ENCODE peak calls at places on chromosomes 16 and 17, in seven cellular contexts. S is OCI-LY7, P is adrenal gland, E is PC-9, I is PC-3, D is esophagus squamous epithelium, X is brain microvascular endothelial cell. L is an unnamed sample.

GRCh38 chr16:11602321-11602720 is 15.6 kb upstream of the LITAF start:
- DNase-seq in X (no peak), D (no peak), P (no peak), S (peak), I (no peak), E (no peak), L (no peak)

GRCh38 chr17:38619451-38619795 is 13.7 kb upstream of the SRCIN1 start:
- DNase-seq in D (no peak), P (no peak), S (no peak), E (no peak), I (no peak), X (no peak), L (no peak)

GRCh38 chr16:89365044-89365467 is 125.3 kb downstream of the ANKRD11 start:
- DNase-seq in S (no peak), I (peak), E (no peak), D (no peak), X (peak), P (no peak), L (no peak)

GRCh38 chr16:10493276-10493675 is 87.1 kb downstream of the EMP2 start:
- DNase-seq in P (no peak), E (no peak), D (no peak), X (no peak), S (no peak), I (no peak), L (no peak)

GRCh38 chr16:49799172-49799571 is 56.7 kb downstream of the ZNF423 start:
- DNase-seq in E (no peak), D (no peak), S (no peak), P (no peak), X (no peak), I (no peak), L (no peak)

GRCh38 chr17:59719526-59719925 is 12.1 kb downstream of the VMP1 start:
- DNase-seq in S (no peak), X (no peak), E (no peak), I (no peak), D (no peak), P (no peak), L (no peak)

GRCh38 chr17:53353919-53354351 is 468.8 kb upstream of the KIF2B start:
- DNase-seq in S (no peak), D (no peak), E (no peak), P (no peak), I (peak), X (no peak), L (no peak)

GRCh38 chr17:45854209-45854608 is 9.5 kb downstream of the SPPL2C start:
- DNase-seq in D (no peak), P (no peak), X (no peak), E (no peak), S (no peak), I (no peak), L (no peak)

GRCh38 chr17:73594025-73594424 is 50.2 kb downstream of the SDK2 start:
- DNase-seq in I (no peak), S (no peak), X (no peak), E (no peak), D (no peak), P (no peak), L (no peak)

GRCh38 chr17:17628388-17629008 is 37.0 kb upstream of the PEMT start:
- DNase-seq in D (no peak), S (peak), I (no peak), P (no peak), X (no peak), E (peak), L (no peak)

GRCh38 chr16:27429981-27430441 is 28.0 kb downstream of the IL21R start:
- DNase-seq in P (no peak), D (no peak), X (no peak), S (no peak), I (no peak), E (no peak), L (no peak)

GRCh38 chr16:55046146-55046460 is 115.4 kb downstream of the IRX5 start:
- DNase-seq in X (no peak), I (no peak), P (no peak), E (no peak), D (no peak), S (no peak), L (no peak)

GRCh38 chr17:7219812-7220592 is at the start of the genes ACADVL and DLG4:
- DNase-seq in P (peak), E (peak), S (peak), I (peak), X (peak), D (no peak), L (peak)

GRCh38 chr17:45739786-45740185 is 44.3 kb upstream of the CRHR1 start:
- DNase-seq in E (peak), I (no peak), D (no peak), S (no peak), P (no peak), X (no peak), L (no peak)

GRCh38 chr16:13630292-13630850 is 289.6 kb upstream of the ERCC4 start:
- DNase-seq in S (no peak), E (no peak), I (no peak), X (no peak), P (no peak), D (no peak), L (no peak)

GRCh38 chr17:2695961-2696760 is 15.4 kb downstream of the CLUH start:
- DNase-seq in X (no peak), I (no peak), D (no peak), E (no peak), S (no peak), P (no peak), L (no peak)

GRCh38 chr16:58074657-58075056 is 49.1 kb downstream of the MMP15 start:
- DNase-seq in E (no peak), X (no peak), S (no peak), I (no peak), D (no peak), P (no peak), L (no peak)

GRCh38 chr17:66451188-66452149 is 149.1 kb downstream of the PRKCA start:
- DNase-seq in E (no peak), D (no peak), S (no peak), X (no peak), I (no peak), P (no peak), L (no peak)

GRCh38 chr16:22685162-22685830 is 128.7 kb upstream of the HS3ST2 start:
- DNase-seq in S (no peak), I (no peak), E (no peak), P (peak), X (no peak), D (no peak), L (peak)

GRCh38 chr17:70544307-70544706 is 375.0 kb downstream of the KCNJ2 start:
- DNase-seq in S (no peak), X (no peak), D (no peak), E (no peak), P (no peak), I (no peak), L (no peak)

GRCh38 chr17:44374306-44375195 is 10.9 kb upstream of the FAM171A2 start:
- DNase-seq in S (no peak), P (no peak), D (no peak), E (no peak), X (no peak), I (no peak), L (no peak)

GRCh38 chr16:67924140-67924906 is 7.3 kb downstream of the CTRL start:
- DNase-seq in P (no peak), I (no peak), E (no peak), X (no peak), S (no peak), D (no peak), L (no peak)

GRCh38 chr17:50056217-50056960 is 479 bp downstream of the ITGA3 start:
- DNase-seq in X (peak), D (no peak), I (peak), P (peak), E (peak), S (peak), L (peak)

GRCh38 chr17:74190807-74191206 is 12.7 kb upstream of the RPL38 start:
- DNase-seq in D (no peak), P (no peak), X (no peak), E (no peak), I (peak), S (no peak), L (no peak)

GRCh38 chr17:6555331-6556120 is 829 bp downstream of the PITPNM3 start:
- DNase-seq in I (peak), P (peak), E (peak), S (no peak), D (no peak), X (no peak), L (no peak)

GRCh38 chr17:2798679-2799078 is 2.4 kb downstream of the RAP1GAP2 start:
- DNase-seq in D (no peak), S (no peak), X (no peak), P (no peak), E (no peak), I (no peak), L (no peak)

DNA sequence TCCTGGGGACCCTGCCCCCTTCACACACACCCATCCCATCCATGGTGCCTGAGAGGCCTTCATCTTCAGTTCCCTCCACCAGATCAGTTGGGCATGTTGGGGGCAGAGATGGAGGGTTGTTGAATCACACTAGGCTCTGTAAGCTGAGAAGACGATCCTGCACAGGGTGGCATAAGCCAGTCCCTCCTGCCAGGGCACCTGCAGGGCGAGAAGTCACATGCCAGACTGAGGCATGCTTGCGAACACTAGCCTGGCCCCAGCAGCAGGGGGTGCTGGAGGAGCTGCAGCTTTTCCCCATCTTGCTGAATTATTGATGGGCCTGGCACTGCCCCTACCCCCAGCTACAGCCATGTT is 6.1 kb upstream of the TBX2 start:
- DNase-seq in E (peak), P (no peak), D (no peak), X (no peak), I (peak), S (no peak), L (no peak)
- TF ChIP-seq CTCF in E (peak), P (no peak), D (no peak), X (peak), I (peak), S (peak), L (no peak)

GRCh38 chr17:40852378-40852777 is 14.6 kb downstream of the KRT12 start:
- DNase-seq in X (no peak), D (no peak), I (no peak), E (no peak), S (no peak), P (no peak), L (no peak)

GRCh38 chr17:40854175-40854814 is 12.7 kb downstream of the KRT12 start:
- DNase-seq in P (no peak), D (no peak), E (no peak), S (no peak), X (peak), I (peak), L (no peak)

GRCh38 chr17:40862985-40863733 is 3.9 kb downstream of the KRT12 start:
- DNase-seq in X (no peak), E (no peak), I (no peak), P (no peak), S (peak), D (no peak), L (no peak)

GRCh38 chr17:40859536-40859935 is 7.5 kb downstream of the KRT12 start:
- DNase-seq in I (no peak), S (no peak), P (no peak), D (no peak), X (no peak), E (no peak), L (no peak)

DNA sequence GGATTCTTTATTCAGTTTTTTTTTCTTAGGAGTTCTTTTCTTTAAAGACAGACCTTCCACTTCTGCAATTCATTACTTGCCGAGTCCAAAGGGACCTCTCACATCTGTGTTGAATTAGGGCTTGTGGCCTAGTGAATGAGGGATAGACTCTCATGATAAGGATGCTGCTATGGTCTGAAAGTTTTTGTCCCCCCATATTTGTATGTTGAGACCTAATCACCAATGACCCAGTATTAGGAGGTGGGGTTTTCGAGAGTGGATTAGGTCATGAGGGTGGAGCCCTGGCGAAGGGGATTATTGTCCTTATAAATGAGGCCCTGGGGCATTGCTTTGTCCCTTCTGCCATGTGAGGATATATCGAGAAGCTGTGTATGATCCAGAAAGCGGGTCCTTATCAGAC is 9.5 kb downstream of the KRT12 start:
- DNase-seq in E (no peak), X (no peak), S (no peak), P (no peak), I (no peak), D (no peak), L (peak)
- H3K27ac ChIP-seq in E (peak), X (no peak), S (no peak), P (no peak), I (peak), D (no peak), L (peak)

GRCh38 chr16:6081320-6081976 is 983.9 kb upstream of the EEF2KMT start:
- DNase-seq in E (peak), I (peak), X (no peak), P (no peak), S (peak), D (no peak), L (no peak)
- TF ChIP-seq CTCF in E (peak), I (peak), X (peak), P (peak), S (peak), D (peak), L (peak)

DNA sequence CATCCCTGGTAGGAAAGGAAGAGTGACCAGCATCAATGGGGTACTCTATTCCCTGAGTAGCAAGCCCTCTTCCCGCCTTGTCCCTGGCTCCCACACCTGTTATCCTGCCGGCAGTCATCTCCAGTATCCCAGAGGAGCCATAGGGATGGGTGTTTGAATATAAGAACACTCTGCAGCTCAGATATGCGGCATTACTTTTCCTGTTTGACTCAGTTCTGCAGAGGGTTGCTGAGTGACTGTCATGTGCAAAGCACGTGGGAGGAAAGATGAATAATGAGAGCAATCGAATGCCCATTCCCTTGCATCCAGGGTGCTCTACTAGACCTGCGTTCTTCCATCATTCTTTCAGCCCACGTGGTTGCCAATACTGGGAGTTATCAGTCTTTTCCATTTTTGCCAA is 115.1 kb downstream of the PRKCB start:
- DNase-seq in D (no peak), E (no peak), S (no peak), I (no peak), P (no peak), X (no peak), L (no peak)
- H3K27ac ChIP-seq in D (no peak), E (no peak), S (no peak), I (no peak), P (no peak), X (no peak), L (no peak)

GRCh38 chr16:73033271-73033998 is 14.5 kb downstream of the ZFHX3 start:
- DNase-seq in D (no peak), I (no peak), E (no peak), P (no peak), X (no peak), S (no peak), L (no peak)

GRCh38 chr16:73036074-73036826 is 11.7 kb downstream of the ZFHX3 start:
- DNase-seq in D (no peak), E (peak), X (no peak), I (no peak), P (no peak), S (no peak), L (no peak)

GRCh38 chr16:73034374-73034773 is 13.6 kb downstream of the ZFHX3 start:
- DNase-seq in X (no peak), D (no peak), P (no peak), I (no peak), E (no peak), S (no peak), L (no peak)

GRCh38 chr16:73031155-73031866 is 16.6 kb downstream of the ZFHX3 start:
- DNase-seq in D (no peak), P (no peak), X (no peak), S (no peak), I (no peak), E (no peak), L (no peak)

DNA sequence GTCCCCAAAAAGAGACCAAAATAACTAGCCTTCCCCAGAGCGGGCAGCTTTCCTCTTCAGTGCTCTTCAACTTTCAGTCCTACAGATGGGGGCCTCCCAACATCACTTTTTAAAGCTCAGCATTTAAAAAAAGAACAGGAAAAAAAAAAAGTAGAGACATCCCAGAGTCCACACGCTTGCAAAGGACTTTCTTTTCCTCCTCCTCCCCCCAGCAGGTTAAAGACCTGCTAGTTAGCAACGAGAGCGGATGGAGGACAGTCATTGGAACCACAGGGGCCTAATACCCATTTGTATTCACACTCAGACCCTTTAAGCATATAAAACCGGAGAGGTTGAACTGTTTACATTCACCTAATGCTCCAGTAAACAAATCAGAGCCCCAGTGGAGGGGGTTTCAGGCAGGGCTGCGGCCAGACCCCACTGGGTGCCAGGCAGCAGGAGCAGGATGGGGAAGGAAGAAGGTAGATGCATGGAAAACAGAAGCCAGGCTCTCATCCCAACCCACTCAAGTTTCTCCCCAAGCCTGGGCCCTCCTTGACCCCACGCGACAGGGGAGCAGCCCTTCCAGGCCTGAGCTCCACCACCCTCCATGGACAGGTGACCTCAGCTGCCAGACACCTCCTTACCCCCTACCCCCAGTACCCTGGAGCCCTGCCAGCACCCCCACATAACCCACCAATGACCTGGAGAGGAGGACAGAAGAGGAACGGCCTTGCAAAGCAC is 15.2 kb downstream of the ZFHX3 start:
- DNase-seq in E (no peak), X (no peak), S (no peak), D (no peak), I (no peak), P (no peak), L (no peak)
- TF ChIP-seq CTCF in E (no peak), X (no peak), S (no peak), D (no peak), I (no peak), P (no peak), L (no peak)

L was measured in left ventricle myocardium inferior.